ENCODE peak calls at places on chromosome 2, in five cellular contexts. One of them, this sample, is unnamed.
A peak's percentile ranks its signal among the peaks of the same experiment; 100 is the strongest.

GRCh38 chr2:219500135-219500534 is 1.4 kb downstream of the GMPPA start:
- DNase-seq in colonic mucosa: no peak
- DNase-seq in GM13977: no peak
- DNase-seq in activated B cell treated with CpG ODN at 0.5 μM for 24 hours: no peak
- DNase-seq in HFFc6: peak; percentile 44
- DNase-seq in this sample: no peak

GRCh38 chr2:219563271-219563928 is 7.9 kb downstream of the OBSL1 start:
- DNase-seq in colonic mucosa: no peak
- DNase-seq in GM13977: no peak
- DNase-seq in activated B cell treated with CpG ODN at 0.5 μM for 24 hours: no peak
- DNase-seq in HFFc6: no peak
- DNase-seq in this sample: no peak

GRCh38 chr2:53740170-53740569 is 27.4 kb upstream of the CHAC2 start:
- DNase-seq in colonic mucosa: no peak
- DNase-seq in GM13977: no peak
- DNase-seq in activated B cell treated with CpG ODN at 0.5 μM for 24 hours: no peak
- DNase-seq in HFFc6: peak; percentile 40
- DNase-seq in this sample: no peak

GRCh38 chr2:7774481-7774880 is 857.3 kb downstream of the RNF144A start:
- DNase-seq in colonic mucosa: no peak
- DNase-seq in GM13977: no peak
- DNase-seq in activated B cell treated with CpG ODN at 0.5 μM for 24 hours: no peak
- DNase-seq in HFFc6: no peak
- DNase-seq in this sample: no peak

GRCh38 chr2:137207030-137207429 is 441.7 kb downstream of the THSD7B start:
- DNase-seq in colonic mucosa: no peak
- DNase-seq in GM13977: no peak
- DNase-seq in activated B cell treated with CpG ODN at 0.5 μM for 24 hours: no peak
- DNase-seq in HFFc6: no peak
- DNase-seq in this sample: no peak

GRCh38 chr2:67259581-67260347 is 137.4 kb upstream of the ETAA1 start:
- DNase-seq in colonic mucosa: peak; percentile 35
- DNase-seq in GM13977: no peak
- DNase-seq in activated B cell treated with CpG ODN at 0.5 μM for 24 hours: no peak
- DNase-seq in HFFc6: peak; percentile 93
- DNase-seq in this sample: no peak

GRCh38 chr2:3523551-3524041 is 4.3 kb upstream of the ADI1 start:
- DNase-seq in colonic mucosa: no peak
- DNase-seq in GM13977: no peak
- DNase-seq in activated B cell treated with CpG ODN at 0.5 μM for 24 hours: no peak
- DNase-seq in HFFc6: peak; percentile 29
- DNase-seq in this sample: no peak

GRCh38 chr2:112658820-112659667 is 13.3 kb downstream of the SLC20A1 start:
- DNase-seq in colonic mucosa: no peak
- DNase-seq in GM13977: no peak
- DNase-seq in activated B cell treated with CpG ODN at 0.5 μM for 24 hours: no peak
- DNase-seq in HFFc6: no peak
- DNase-seq in this sample: no peak

GRCh38 chr2:104025296-104025695 is 828.6 kb upstream of the POU3F3 start:
- DNase-seq in colonic mucosa: no peak
- DNase-seq in GM13977: no peak
- DNase-seq in activated B cell treated with CpG ODN at 0.5 μM for 24 hours: no peak
- DNase-seq in HFFc6: no peak
- DNase-seq in this sample: no peak

GRCh38 chr2:83394134-83394965 is 1064.7 kb downstream of the SUCLG1 start:
- DNase-seq in colonic mucosa: no peak
- DNase-seq in GM13977: no peak
- DNase-seq in activated B cell treated with CpG ODN at 0.5 μM for 24 hours: no peak
- DNase-seq in HFFc6: no peak
- DNase-seq in this sample: no peak

GRCh38 chr2:104938226-104938941 is 84.5 kb downstream of the POU3F3 start:
- DNase-seq in colonic mucosa: no peak
- DNase-seq in GM13977: peak; percentile 36
- DNase-seq in activated B cell treated with CpG ODN at 0.5 μM for 24 hours: peak; percentile 26
- DNase-seq in HFFc6: no peak
- DNase-seq in this sample: no peak

GRCh38 chr2:2642906-2643890 is 312.1 kb upstream of the MYT1L start:
- DNase-seq in colonic mucosa: no peak
- DNase-seq in GM13977: no peak
- DNase-seq in activated B cell treated with CpG ODN at 0.5 μM for 24 hours: no peak
- DNase-seq in HFFc6: no peak
- DNase-seq in this sample: no peak

GRCh38 chr2:126467367-126468054 is 188.4 kb upstream of the GYPC start:
- DNase-seq in colonic mucosa: no peak
- DNase-seq in GM13977: peak; percentile 18
- DNase-seq in activated B cell treated with CpG ODN at 0.5 μM for 24 hours: no peak
- DNase-seq in HFFc6: no peak
- DNase-seq in this sample: no peak

GRCh38 chr2:42984081-42984480 is 191.7 kb upstream of the HAAO start:
- DNase-seq in colonic mucosa: no peak
- DNase-seq in GM13977: no peak
- DNase-seq in activated B cell treated with CpG ODN at 0.5 μM for 24 hours: no peak
- DNase-seq in HFFc6: no peak
- DNase-seq in this sample: no peak

GRCh38 chr2:68811364-68811763 is 59.8 kb downstream of the BMP10 start:
- DNase-seq in colonic mucosa: no peak
- DNase-seq in GM13977: no peak
- DNase-seq in activated B cell treated with CpG ODN at 0.5 μM for 24 hours: no peak
- DNase-seq in HFFc6: no peak
- DNase-seq in this sample: no peak

GRCh38 chr2:179861027-179861776 is at the start of gene ZNF385B:
- DNase-seq in colonic mucosa: no peak
- DNase-seq in GM13977: peak; percentile 37
- DNase-seq in activated B cell treated with CpG ODN at 0.5 μM for 24 hours: no peak
- DNase-seq in HFFc6: no peak
- DNase-seq in this sample: no peak

GRCh38 chr2:67840460-67841068 is 222.2 kb downstream of the C1D start:
- DNase-seq in colonic mucosa: peak; percentile 58
- DNase-seq in GM13977: peak; percentile 31
- DNase-seq in activated B cell treated with CpG ODN at 0.5 μM for 24 hours: no peak
- DNase-seq in HFFc6: peak; percentile 66
- DNase-seq in this sample: peak; percentile 54

GRCh38 chr2:101773137-101773536 is 75.6 kb downstream of the MAP4K4 start:
- DNase-seq in colonic mucosa: no peak
- DNase-seq in GM13977: no peak
- DNase-seq in activated B cell treated with CpG ODN at 0.5 μM for 24 hours: no peak
- DNase-seq in HFFc6: no peak
- DNase-seq in this sample: no peak

GRCh38 chr2:101768480-101769077 is 71.1 kb downstream of the MAP4K4 start:
- DNase-seq in colonic mucosa: no peak
- DNase-seq in GM13977: no peak
- DNase-seq in activated B cell treated with CpG ODN at 0.5 μM for 24 hours: no peak
- DNase-seq in HFFc6: no peak
- DNase-seq in this sample: no peak

GRCh38 chr2:101771911-101772321 is 74.4 kb downstream of the MAP4K4 start:
- DNase-seq in colonic mucosa: no peak
- DNase-seq in GM13977: no peak
- DNase-seq in activated B cell treated with CpG ODN at 0.5 μM for 24 hours: no peak
- DNase-seq in HFFc6: no peak
- DNase-seq in this sample: no peak

GRCh38 chr2:101771226-101771906 is 73.9 kb downstream of the MAP4K4 start:
- DNase-seq in colonic mucosa: no peak
- DNase-seq in GM13977: no peak
- DNase-seq in activated B cell treated with CpG ODN at 0.5 μM for 24 hours: no peak
- DNase-seq in HFFc6: no peak
- DNase-seq in this sample: no peak

DNA sequence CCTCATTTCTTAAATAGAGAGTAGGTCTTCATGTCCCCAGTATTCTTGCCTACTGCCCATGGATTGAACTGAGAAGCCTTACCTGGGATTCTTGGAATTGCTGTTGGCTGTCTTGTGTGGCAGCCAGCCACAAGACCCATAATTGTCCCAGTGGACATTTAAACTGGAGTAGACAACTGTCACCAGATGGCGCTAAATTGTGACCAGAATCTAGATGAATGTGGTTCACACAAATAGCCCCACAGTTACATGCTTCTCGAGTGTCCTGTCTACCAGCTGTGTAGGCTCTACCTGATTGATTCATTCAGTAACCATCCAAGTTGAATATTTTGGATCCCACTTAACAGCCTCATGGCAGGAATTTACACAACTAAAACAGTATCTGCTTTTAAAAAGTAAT is 73.2 kb downstream of the MAP4K4 start:
- DNase-seq in colonic mucosa: peak; percentile 56
- DNase-seq in GM13977: peak; percentile 46
- DNase-seq in activated B cell treated with CpG ODN at 0.5 μM for 24 hours: no peak
- DNase-seq in HFFc6: peak; percentile 74
- DNase-seq in this sample: no peak
- TF ChIP-seq CTCF in colonic mucosa: peak; percentile 40
- TF ChIP-seq CTCF in GM13977: peak; percentile 60
- TF ChIP-seq CTCF in activated B cell treated with CpG ODN at 0.5 μM for 24 hours: peak; percentile 21
- TF ChIP-seq CTCF in HFFc6: peak; percentile 78
- TF ChIP-seq CTCF in this sample: no peak

GRCh38 chr2:65070172-65070830 is 14.1 kb downstream of the CEP68 start:
- DNase-seq in colonic mucosa: peak; percentile 41
- DNase-seq in GM13977: no peak
- DNase-seq in activated B cell treated with CpG ODN at 0.5 μM for 24 hours: no peak
- DNase-seq in HFFc6: peak; percentile 66
- DNase-seq in this sample: no peak
- TF ChIP-seq CTCF in colonic mucosa: no peak
- TF ChIP-seq CTCF in GM13977: no peak
- TF ChIP-seq CTCF in activated B cell treated with CpG ODN at 0.5 μM for 24 hours: no peak
- TF ChIP-seq CTCF in HFFc6: peak; percentile 56
- TF ChIP-seq CTCF in this sample: no peak

GRCh38 chr2:236576978-236577377 is 7.4 kb downstream of the ACKR3 start:
- DNase-seq in colonic mucosa: no peak
- DNase-seq in GM13977: no peak
- DNase-seq in activated B cell treated with CpG ODN at 0.5 μM for 24 hours: no peak
- DNase-seq in HFFc6: no peak
- DNase-seq in this sample: no peak

GRCh38 chr2:236574424-236575145 is 5.0 kb downstream of the ACKR3 start:
- DNase-seq in colonic mucosa: no peak
- DNase-seq in GM13977: no peak
- DNase-seq in activated B cell treated with CpG ODN at 0.5 μM for 24 hours: no peak
- DNase-seq in HFFc6: no peak
- DNase-seq in this sample: no peak

GRCh38 chr2:236575501-236575900 is 5.9 kb downstream of the ACKR3 start:
- DNase-seq in colonic mucosa: no peak
- DNase-seq in GM13977: no peak
- DNase-seq in activated B cell treated with CpG ODN at 0.5 μM for 24 hours: no peak
- DNase-seq in HFFc6: no peak
- DNase-seq in this sample: no peak

GRCh38 chr2:236577481-236578410 is 8.1 kb downstream of the ACKR3 start:
- DNase-seq in colonic mucosa: no peak
- DNase-seq in GM13977: no peak
- DNase-seq in activated B cell treated with CpG ODN at 0.5 μM for 24 hours: no peak
- DNase-seq in HFFc6: no peak
- DNase-seq in this sample: no peak

DNA sequence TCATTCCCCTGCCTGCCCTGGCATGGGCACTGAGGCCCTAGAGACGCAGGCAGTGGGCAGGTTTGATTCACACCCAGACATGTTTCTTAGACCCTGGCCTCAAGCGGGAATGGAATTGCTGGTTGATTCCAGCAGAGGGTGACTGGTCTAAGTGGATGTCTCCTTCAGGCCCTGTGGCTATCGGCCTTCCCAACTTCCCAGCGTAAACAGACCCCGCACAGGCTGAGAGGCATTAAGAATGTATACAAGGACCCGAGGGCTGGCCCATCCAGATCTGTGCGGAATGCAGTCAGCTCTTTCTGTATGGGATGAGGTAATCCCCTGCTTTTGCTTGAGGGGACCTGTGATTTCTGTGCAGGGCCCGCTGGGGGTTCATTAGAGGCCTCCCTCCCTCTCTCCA is 6.4 kb downstream of the ACKR3 start:
- DNase-seq in colonic mucosa: no peak
- DNase-seq in GM13977: no peak
- DNase-seq in activated B cell treated with CpG ODN at 0.5 μM for 24 hours: no peak
- DNase-seq in HFFc6: no peak
- DNase-seq in this sample: no peak
- TF ChIP-seq CTCF in colonic mucosa: no peak
- TF ChIP-seq CTCF in GM13977: no peak
- TF ChIP-seq CTCF in activated B cell treated with CpG ODN at 0.5 μM for 24 hours: no peak
- TF ChIP-seq CTCF in HFFc6: no peak
- TF ChIP-seq CTCF in this sample: no peak

GRCh38 chr2:9658972-9659371 is 28.2 kb upstream of the YWHAQ start:
- DNase-seq in colonic mucosa: no peak
- DNase-seq in GM13977: no peak
- DNase-seq in activated B cell treated with CpG ODN at 0.5 μM for 24 hours: no peak
- DNase-seq in HFFc6: no peak
- DNase-seq in this sample: no peak

GRCh38 chr2:9657083-9657482 is 26.3 kb upstream of the YWHAQ start:
- DNase-seq in colonic mucosa: no peak
- DNase-seq in GM13977: no peak
- DNase-seq in activated B cell treated with CpG ODN at 0.5 μM for 24 hours: no peak
- DNase-seq in HFFc6: no peak
- DNase-seq in this sample: no peak

GRCh38 chr2:9656270-9656766 is 25.5 kb upstream of the YWHAQ start:
- DNase-seq in colonic mucosa: no peak
- DNase-seq in GM13977: peak; percentile 81
- DNase-seq in activated B cell treated with CpG ODN at 0.5 μM for 24 hours: no peak
- DNase-seq in HFFc6: peak; percentile 98
- DNase-seq in this sample: no peak

GRCh38 chr2:9655441-9656269 is 24.9 kb upstream of the YWHAQ start:
- DNase-seq in colonic mucosa: no peak
- DNase-seq in GM13977: peak; percentile 56
- DNase-seq in activated B cell treated with CpG ODN at 0.5 μM for 24 hours: no peak
- DNase-seq in HFFc6: peak; percentile 97
- DNase-seq in this sample: no peak

DNA sequence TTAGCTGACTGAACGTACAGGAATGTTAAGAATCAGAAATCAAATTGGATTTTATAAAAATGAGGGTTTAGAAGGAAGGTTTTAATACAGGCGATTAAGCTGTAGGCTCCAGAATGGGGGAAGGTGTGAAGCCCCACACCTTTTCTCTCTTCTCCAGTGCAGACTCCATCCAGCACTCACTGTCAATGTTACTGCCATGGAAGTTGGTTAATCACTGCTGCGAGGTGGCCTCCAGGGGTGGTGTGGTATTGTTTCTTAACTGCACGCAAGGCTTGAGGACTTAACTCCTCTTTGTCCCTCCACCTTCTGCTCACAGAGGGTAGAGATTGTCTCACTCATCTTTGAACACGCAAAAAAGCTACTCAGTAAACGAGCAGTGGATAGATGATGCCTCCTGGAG is 26.9 kb upstream of the YWHAQ start:
- DNase-seq in colonic mucosa: no peak
- DNase-seq in GM13977: no peak
- DNase-seq in activated B cell treated with CpG ODN at 0.5 μM for 24 hours: no peak
- DNase-seq in HFFc6: no peak
- DNase-seq in this sample: no peak
- TF ChIP-seq CTCF in colonic mucosa: no peak
- TF ChIP-seq CTCF in GM13977: no peak
- TF ChIP-seq CTCF in activated B cell treated with CpG ODN at 0.5 μM for 24 hours: no peak
- TF ChIP-seq CTCF in HFFc6: no peak
- TF ChIP-seq CTCF in this sample: no peak